ENCODE peak calls at places on chromosomes 12 and 14, in four cellular contexts. N, D, B and X are unnamed samples.

GRCh38 chr12:5114436-5114835 is 70.8 kb downstream of the KCNA5 start:
- DNase-seq in N (no peak), D (no peak), B (no peak), X (no peak)

GRCh38 chr12:124273630-124274029 is 21.3 kb upstream of the RFLNA start:
- DNase-seq in N (peak), D (peak), B (peak), X (peak)

GRCh38 chr12:72179841-72180240 is 92.3 kb upstream of the TRHDE start:
- DNase-seq in N (no peak), D (no peak), B (no peak), X (no peak)

GRCh38 chr12:65881965-65882413 is 57.7 kb downstream of the HMGA2 start:
- DNase-seq in N (no peak), D (no peak), B (no peak), X (no peak)

GRCh38 chr12:110756611-110757010 is 13.9 kb upstream of the PPP1CC start:
- DNase-seq in N (no peak), D (no peak), B (no peak), X (no peak)

GRCh38 chr12:108190529-108190928 is 61.4 kb downstream of the WSCD2 start:
- DNase-seq in N (no peak), D (no peak), B (no peak), X (no peak)

GRCh38 chr12:71947645-71948105 is 9.0 kb downstream of the TPH2 start:
- DNase-seq in N (peak), D (no peak), B (peak), X (peak)

GRCh38 chr14:75165586-75166391 is 10.6 kb downstream of the TMED10 start:
- DNase-seq in N (no peak), D (no peak), B (no peak), X (no peak)

GRCh38 chr14:104732931-104733681 is 9.1 kb downstream of the ADSS1 start:
- DNase-seq in N (no peak), D (no peak), B (no peak), X (no peak)

GRCh38 chr14:96204151-96205058 is at the start of gene BDKRB2:
- DNase-seq in N (peak), D (no peak), B (peak), X (peak)

DNA sequence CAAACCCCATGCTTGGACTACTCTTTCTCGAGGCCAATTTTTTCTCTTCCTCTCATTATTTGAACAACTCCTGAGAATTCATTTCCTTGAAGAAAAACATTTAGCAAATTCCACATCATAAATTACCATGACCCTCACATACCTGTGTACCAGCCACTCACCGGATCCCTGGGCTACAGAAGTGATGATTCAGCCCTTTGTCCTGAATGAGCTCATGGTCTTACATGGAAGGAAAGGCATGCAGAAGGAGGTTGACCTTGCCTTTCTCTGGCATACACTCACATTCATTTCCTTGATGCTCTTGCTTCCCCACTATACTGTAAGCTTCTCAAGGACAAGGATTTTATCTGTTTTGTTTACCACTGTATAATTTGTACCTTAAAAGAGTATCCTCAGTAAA is 191.5 kb downstream of the SLC5A8 start:
- DNase-seq in N (peak), D (no peak), B (peak), X (peak)
- TF ChIP-seq SUZ12 in N (no peak), D (no peak), B (no peak), X (no peak)

GRCh38 chr12:127179199-127179598 is 1087.8 kb upstream of the TMEM132C start:
- DNase-seq in N (no peak), D (no peak), B (no peak), X (no peak)
- H3K9ac ChIP-seq in N (no peak), D (no peak), B (no peak), X (no peak)

GRCh38 chr12:8453796-8454195 is 2.0 kb upstream of the CLEC6A start:
- DNase-seq in N (no peak), D (no peak), B (no peak), X (peak)

GRCh38 chr12:8452976-8453616 is 2.7 kb upstream of the CLEC6A start:
- DNase-seq in N (no peak), D (no peak), B (no peak), X (no peak)

GRCh38 chr12:8452036-8452435 is 3.7 kb upstream of the CLEC6A start:
- DNase-seq in N (no peak), D (no peak), B (no peak), X (no peak)

GRCh38 chr12:8455727-8456360 is at the start of gene CLEC6A:
- DNase-seq in N (no peak), D (peak), B (no peak), X (no peak)

DNA sequence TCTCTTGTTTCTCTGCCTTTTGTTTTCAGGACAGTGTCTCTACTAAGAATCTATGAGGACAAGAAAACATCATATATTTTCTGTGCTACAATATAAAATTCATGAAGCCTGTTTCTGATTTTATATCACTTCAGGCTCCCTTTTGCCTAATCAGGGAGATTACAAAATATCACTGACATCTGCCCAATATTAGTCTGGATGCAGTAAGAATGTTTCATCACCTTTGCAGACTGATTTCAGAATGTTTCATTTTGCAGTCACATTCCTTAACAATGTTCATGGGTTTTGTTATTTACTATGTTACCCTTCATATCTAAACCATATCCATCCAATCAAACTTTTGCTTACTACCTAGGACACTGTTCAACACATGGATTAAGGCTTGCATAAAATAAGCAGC is 481 bp upstream of the CLEC6A start:
- DNase-seq in N (no peak), D (no peak), B (no peak), X (no peak)
- TF ChIP-seq SUZ12 in N (no peak), D (no peak), B (no peak), X (no peak)

DNA sequence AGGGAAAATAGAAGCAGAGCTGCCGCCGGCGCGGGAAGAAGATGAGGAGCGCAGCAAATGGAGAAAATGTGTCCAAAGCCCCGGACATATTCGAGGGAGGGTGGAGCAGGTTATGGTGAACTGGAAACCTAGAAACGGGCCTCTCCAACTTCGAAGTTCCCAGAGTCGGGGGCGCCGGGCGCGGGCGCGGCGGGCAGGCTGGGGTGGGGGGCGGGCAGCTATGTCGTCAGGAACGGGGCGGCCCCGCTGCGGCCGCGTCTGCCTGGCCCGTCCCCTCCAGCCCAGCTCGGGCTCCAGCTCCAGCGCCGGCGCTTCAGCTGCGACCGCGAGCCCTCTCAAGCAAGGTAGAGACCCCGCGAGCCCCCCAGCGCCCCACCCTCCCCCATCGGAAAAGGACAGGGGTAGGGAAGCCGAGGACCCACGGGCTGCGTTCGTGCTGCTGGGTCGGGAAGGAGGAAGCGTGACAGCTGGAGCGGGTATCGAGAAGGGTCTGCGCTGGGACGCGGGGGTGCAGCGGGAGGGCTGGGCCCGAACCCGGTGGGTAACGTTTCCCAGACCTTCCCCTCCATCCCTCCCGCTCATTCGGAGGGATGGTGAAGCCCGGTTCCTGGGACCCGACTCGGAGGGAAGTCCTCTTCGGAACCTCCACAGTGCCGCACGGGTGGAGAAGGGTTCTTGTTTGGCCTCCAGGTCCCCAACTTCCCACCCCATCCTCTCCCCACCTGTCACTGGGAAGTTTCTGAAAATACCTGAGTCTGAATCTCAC is 1.0 kb downstream of the DGKA start:
- DNase-seq in N (no peak), D (no peak), B (no peak), X (no peak)
- H3K9ac ChIP-seq in N (no peak), D (peak), B (peak), X (peak)

GRCh38 chr12:130423991-130424857 is 86.5 kb downstream of the PIWIL1 start:
- DNase-seq in N (no peak), D (no peak), B (no peak), X (no peak)

GRCh38 chr12:130423136-130423535 is 85.4 kb downstream of the PIWIL1 start:
- DNase-seq in N (no peak), D (no peak), B (no peak), X (no peak)

GRCh38 chr12:130422676-130423075 is 85.0 kb downstream of the PIWIL1 start:
- DNase-seq in N (no peak), D (no peak), B (no peak), X (no peak)

GRCh38 chr12:130420071-130420470 is 82.4 kb downstream of the PIWIL1 start:
- DNase-seq in N (no peak), D (no peak), B (no peak), X (no peak)

GRCh38 chr12:130421896-130422295 is 84.2 kb downstream of the PIWIL1 start:
- DNase-seq in N (no peak), D (no peak), B (no peak), X (no peak)
- TF ChIP-seq SUZ12 in N (no peak), D (no peak), B (no peak), X (no peak)

GRCh38 chr12:103928736-103929050 is 1.5 kb upstream of the HSP90B1 start:
- DNase-seq in N (no peak), D (peak), B (no peak), X (no peak)

GRCh38 chr12:103929909-103930786 is at the start of gene HSP90B1:
- DNase-seq in N (peak), D (peak), B (peak), X (peak)

GRCh38 chr12:103929051-103929908 is 930 bp upstream of the HSP90B1 start:
- DNase-seq in N (peak), D (peak), B (peak), X (peak)

GRCh38 chr12:103930787-103931536 is 752 bp downstream of the HSP90B1 start:
- DNase-seq in N (no peak), D (no peak), B (peak), X (no peak)

DNA sequence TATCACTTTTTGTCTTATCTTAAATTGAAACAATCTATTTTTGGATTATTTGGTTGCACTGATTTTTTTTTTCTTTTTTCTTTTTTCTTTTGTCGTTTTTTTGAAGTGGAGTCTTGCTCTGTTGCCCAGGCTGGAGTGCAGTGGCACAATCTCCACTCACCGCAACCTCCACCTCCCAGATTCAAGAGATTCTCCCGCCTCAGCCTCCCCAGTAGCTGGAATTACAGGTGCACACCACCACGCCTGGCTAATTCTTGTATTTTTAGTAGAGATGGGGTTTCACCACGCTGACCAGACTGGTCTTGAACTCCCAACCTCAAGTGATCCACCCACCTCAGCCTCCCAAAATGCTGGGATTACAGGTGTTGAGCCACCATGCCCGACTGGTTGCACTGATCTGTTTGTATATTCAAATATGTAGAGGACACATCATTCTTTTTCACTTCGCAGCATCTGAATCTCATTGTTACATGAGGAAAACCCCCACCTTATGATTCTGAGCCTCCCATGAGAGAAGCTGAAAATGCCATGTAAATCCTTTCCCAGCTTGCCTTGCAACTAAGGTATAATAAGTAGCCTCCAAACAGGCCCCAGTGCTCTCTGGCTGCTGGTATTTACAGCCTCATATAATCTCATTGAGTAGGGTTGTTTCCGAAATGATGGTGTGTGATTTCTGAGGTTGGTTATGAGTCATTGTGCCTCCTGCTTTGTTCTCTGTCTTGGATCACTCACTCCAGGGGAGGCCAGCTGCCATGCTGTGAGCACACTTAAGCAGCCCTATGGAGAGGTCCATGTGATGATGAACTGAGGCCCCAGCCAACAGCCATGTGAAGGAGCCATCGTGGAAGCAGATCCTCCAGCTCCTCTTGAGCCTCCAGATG is 5.2 kb upstream of the HSP90B1 start:
- DNase-seq in N (no peak), D (peak), B (no peak), X (no peak)
- H3K9ac ChIP-seq in N (no peak), D (peak), B (no peak), X (no peak)